ENCODE peak calls at places on chromosomes 6 and 20, in six cellular contexts. T is COR-L47; Y is astrocyte of the spinal cord; C is pancreas; E is body of pancreas; G is stimulated activated CD8-positive, alpha-beta memory T cell treated with anti-CD3 and anti-CD28 coated beads, Interleukin-2, amount 100 ng/mL, for 1 hour. V is an unnamed sample.

GRCh38 chr6:54776891-54777290 is 69.7 kb upstream of the FAM83B start:
- DNase-seq in E (no peak), G (no peak), C (no peak), T (no peak), Y (no peak), V (no peak)

GRCh38 chr20:34579191-34579661 is 20.7 kb downstream of the MAP1LC3A start:
- DNase-seq in T (no peak), Y (peak), C (no peak), E (peak), G (no peak), V (no peak)

GRCh38 chr6:27495386-27496135 is 22.7 kb upstream of the ZNF184 start:
- DNase-seq in E (peak), T (no peak), Y (peak), C (peak), G (no peak), V (peak)

GRCh38 chr6:33702345-33702977 is 9.0 kb downstream of the UQCC2 start:
- DNase-seq in E (peak), T (peak), G (no peak), Y (peak), C (no peak), V (no peak)

GRCh38 chr20:50260480-50261221 is 70.0 kb downstream of the CEBPB start:
- DNase-seq in E (peak), C (no peak), G (no peak), Y (no peak), T (peak), V (no peak)

GRCh38 chr6:9532621-9533557 is 882.0 kb downstream of the TFAP2A start:
- DNase-seq in G (no peak), T (no peak), Y (no peak), E (no peak), C (no peak), V (no peak)

GRCh38 chr6:27669798-27670301 is 196.9 kb upstream of the ZNF184 start:
- DNase-seq in T (no peak), G (no peak), C (no peak), Y (no peak), E (no peak), V (no peak)

GRCh38 chr6:18416341-18416679 is 29.2 kb downstream of the RNF144B start:
- DNase-seq in G (no peak), Y (no peak), E (no peak), T (no peak), C (no peak), V (no peak)

GRCh38 chr6:53361549-53362031 is 12.8 kb upstream of the ELOVL5 start:
- DNase-seq in Y (peak), T (no peak), C (no peak), G (peak), E (peak), V (no peak)

GRCh38 chr6:6546318-6547110 is 42.0 kb upstream of the LY86 start:
- DNase-seq in G (no peak), E (peak), C (peak), Y (peak), T (peak), V (peak)

GRCh38 chr6:148831064-148831463 is 84.2 kb downstream of the UST start:
- DNase-seq in T (no peak), E (no peak), Y (no peak), G (no peak), C (no peak), V (no peak)

GRCh38 chr6:2944405-2945068 is 26.8 kb downstream of the SERPINB6 start:
- DNase-seq in C (no peak), E (no peak), G (no peak), Y (no peak), T (no peak), V (no peak)

GRCh38 chr6:48243071-48243470 is 132.1 kb upstream of the PTCHD4 start:
- DNase-seq in G (no peak), T (no peak), C (no peak), Y (no peak), E (no peak), V (no peak)

GRCh38 chr6:135012764-135013163 is 41.9 kb downstream of the HBS1L start:
- DNase-seq in Y (peak), T (no peak), C (no peak), E (no peak), G (no peak), V (no peak)

GRCh38 chr6:29827579-29828470 is at the start of gene HLA-G:
- DNase-seq in Y (no peak), E (peak), G (no peak), C (no peak), T (no peak), V (no peak)

GRCh38 chr20:21134883-21135493 is 9.1 kb downstream of the KIZ start:
- DNase-seq in T (no peak), Y (no peak), G (no peak), C (no peak), E (no peak), V (no peak)

GRCh38 chr6:28212510-28213212 is 12.4 kb upstream of the ZSCAN9 start:
- DNase-seq in G (no peak), Y (peak), T (peak), C (peak), E (peak), V (no peak)

GRCh38 chr6:154508573-154509375 is 1.7 kb downstream of the CNKSR3 start:
- DNase-seq in Y (peak), T (no peak), C (no peak), G (no peak), E (peak), V (no peak)

GRCh38 chr6:33197431-33198048 is 2.9 kb downstream of the RXRB start:
- DNase-seq in G (no peak), E (peak), Y (peak), C (no peak), T (no peak), V (peak)

GRCh38 chr6:82365011-82365751 is 1.6 kb downstream of the TPBG start:
- DNase-seq in C (peak), T (peak), Y (peak), G (no peak), E (peak), V (peak)

GRCh38 chr6:157964139-157964538 is 17.5 kb upstream of the SYNJ2 start:
- DNase-seq in Y (no peak), T (no peak), C (no peak), G (no peak), E (no peak), V (no peak)

GRCh38 chr6:151477726-151478125 is 16.1 kb upstream of the CCDC170 start:
- DNase-seq in C (no peak), G (no peak), Y (no peak), E (no peak), T (no peak), V (peak)

GRCh38 chr6:41622210-41622990 is 15.9 kb upstream of the MDFI start:
- DNase-seq in T (no peak), G (no peak), Y (no peak), C (no peak), E (no peak), V (no peak)

GRCh38 chr20:38337561-38338140 is 8.6 kb upstream of the LBP start:
- DNase-seq in T (peak), C (no peak), E (no peak), G (no peak), Y (no peak), V (no peak)

GRCh38 chr6:41257369-41258195 is 28.9 kb downstream of the TREM1 start:
- DNase-seq in E (peak), Y (peak), T (peak), C (peak), G (no peak), V (no peak)

GRCh38 chr20:23136893-23137745 is 51.0 kb upstream of the CD93 start:
- DNase-seq in G (no peak), E (no peak), C (no peak), T (no peak), Y (no peak), V (peak)

V was measured in upper lobe of left lung.